ENCODE peak calls at places on chromosome 22, in five cellular contexts. D is HCT116, W is GM23338, U is A549, H is HepG2. G is an unnamed sample.

GRCh38 chr22:23888615-23889401 is 5.4 kb upstream of the MIF start:
- DNase-seq in D (no peak), W (peak), U (peak), H (peak), G (no peak)

GRCh38 chr22:29313126-29314071 is 2.1 kb downstream of the RASL10A start:
- DNase-seq in D (peak), W (peak), U (no peak), H (no peak), G (no peak)

GRCh38 chr22:32706149-32706548 is 95.4 kb upstream of the TIMP3 start:
- DNase-seq in D (no peak), W (peak), U (no peak), H (no peak), G (no peak)

GRCh38 chr22:29268511-29269229 is 602 bp downstream of the EWSR1 start:
- DNase-seq in D (peak), W (peak), U (no peak), H (peak), G (no peak)

GRCh38 chr22:42340695-42341383 is 70.4 kb upstream of the TCF20 start:
- DNase-seq in D (no peak), W (peak), U (no peak), H (no peak), G (no peak)

GRCh38 chr22:18091916-18092526 is 14.2 kb downstream of the PEX26 start:
- DNase-seq in D (no peak), W (no peak), U (peak), H (peak), G (no peak)

GRCh38 chr22:29997516-29997915 is 82.7 kb upstream of the HORMAD2 start:
- DNase-seq in D (no peak), W (no peak), U (no peak), H (no peak), G (no peak)

GRCh38 chr22:39238124-39238466 is 6.7 kb downstream of the PDGFB start:
- DNase-seq in D (no peak), W (no peak), U (no peak), H (no peak), G (no peak)

GRCh38 chr22:29478326-29479276 is 1.4 kb upstream of the NEFH start:
- DNase-seq in D (no peak), W (peak), U (peak), H (no peak), G (no peak)

GRCh38 chr22:48575567-48576332 is 1251.9 kb downstream of the BRD1 start:
- DNase-seq in D (no peak), W (no peak), U (no peak), H (no peak), G (no peak)

GRCh38 chr22:24516301-24516737 is 21.2 kb downstream of the UPB1 start:
- DNase-seq in D (no peak), W (peak), U (peak), H (peak), G (no peak)

GRCh38 chr22:43012390-43012789 is 2.6 kb downstream of the PACSIN2 start:
- DNase-seq in D (no peak), W (no peak), U (no peak), H (no peak), G (no peak)

GRCh38 chr22:38618682-38619081 is 37.5 kb downstream of the FAM227A start:
- DNase-seq in D (no peak), W (no peak), U (no peak), H (no peak), G (no peak)

GRCh38 chr22:41966607-41967240 is 2.5 kb upstream of the SEPTIN3 start:
- DNase-seq in D (peak), W (peak), U (peak), H (peak), G (peak)

GRCh38 chr22:33321466-33321865 is 263.3 kb upstream of the SYN3 start:
- DNase-seq in D (no peak), W (no peak), U (no peak), H (no peak), G (no peak)

GRCh38 chr22:43293259-43293658 is 49.9 kb downstream of the SCUBE1 start:
- DNase-seq in D (no peak), W (no peak), U (no peak), H (no peak), G (no peak)

GRCh38 chr22:24599514-24599913 is 3.5 kb upstream of the GGT1 start:
- DNase-seq in D (no peak), W (peak), U (no peak), H (no peak), G (no peak)

GRCh38 chr22:33573479-33573878 is 346.8 kb downstream of the LARGE1 start:
- DNase-seq in D (no peak), W (no peak), U (no peak), H (peak), G (no peak)

GRCh38 chr22:17781319-17782031 is 7.2 kb upstream of the BID start:
- DNase-seq in D (no peak), W (no peak), U (peak), H (peak), G (no peak)

GRCh38 chr22:43925433-43926348 is 2.1 kb downstream of the PNPLA3 start:
- DNase-seq in D (no peak), W (peak), U (no peak), H (peak), G (no peak)

GRCh38 chr22:38696606-38697005 is 4.1 kb downstream of the JOSD1 start:
- DNase-seq in D (peak), W (no peak), U (peak), H (peak), G (no peak)

GRCh38 chr22:47450876-47451475 is 688.5 kb downstream of the TBC1D22A start:
- DNase-seq in D (no peak), W (no peak), U (no peak), H (no peak), G (no peak)

GRCh38 chr22:38882480-38882879 is 10.5 kb upstream of the CBX6 start:
- DNase-seq in D (no peak), W (no peak), U (no peak), H (no peak), G (no peak)

GRCh38 chr22:29457730-29458129 is 19.3 kb downstream of the RFPL1 start:
- DNase-seq in D (peak), W (peak), U (peak), H (peak), G (no peak)

GRCh38 chr22:37971475-37972434 is 12.6 kb downstream of the SOX10 start:
- DNase-seq in D (no peak), W (peak), U (no peak), H (no peak), G (no peak)

GRCh38 chr22:25402501-25403283 is 161.8 kb upstream of the GRK3 start:
- DNase-seq in D (no peak), W (no peak), U (no peak), H (peak), G (no peak)

GRCh38 chr22:29037340-29037932 is 24.2 kb downstream of the C22orf31 start:
- DNase-seq in D (no peak), W (no peak), U (no peak), H (peak), G (no peak)

GRCh38 chr22:18085188-18085587 is 7.4 kb downstream of the PEX26 start:
- DNase-seq in D (no peak), W (no peak), U (no peak), H (no peak), G (no peak)

GRCh38 chr22:33000342-33001280 is 57.6 kb downstream of the SYN3 start:
- DNase-seq in D (no peak), W (peak), U (peak), H (peak), G (peak)

GRCh38 chr22:33210129-33210784 is 152.1 kb upstream of the SYN3 start:
- DNase-seq in D (no peak), W (peak), U (peak), H (peak), G (no peak)

GRCh38 chr22:41682033-41682807 is 6.4 kb downstream of the SNU13 start:
- DNase-seq in D (peak), W (peak), U (no peak), H (peak), G (no peak)

GRCh38 chr22:35539910-35540599 is 576 bp upstream of the RASD2 start:
- DNase-seq in D (no peak), W (peak), U (peak), H (no peak), G (no peak)

GRCh38 chr22:19520566-19521305 is 3.5 kb downstream of the CLDN5 start:
- DNase-seq in D (no peak), W (no peak), U (no peak), H (no peak), G (no peak)

GRCh38 chr22:17411213-17411612 is 42.0 kb downstream of the CECR2 start:
- DNase-seq in D (no peak), W (no peak), U (no peak), H (no peak), G (no peak)

GRCh38 chr22:40342521-40342920 is 3.8 kb upstream of the ADSL start:
- DNase-seq in D (no peak), W (no peak), U (no peak), H (no peak), G (no peak)

GRCh38 chr22:24950272-24950902 is 2.1 kb upstream of the KIAA1671 start:
- DNase-seq in D (no peak), W (peak), U (no peak), H (peak), G (no peak)

GRCh38 chr22:33083212-33083611 is 25.0 kb upstream of the SYN3 start:
- DNase-seq in D (no peak), W (peak), U (no peak), H (no peak), G (peak)

DNA sequence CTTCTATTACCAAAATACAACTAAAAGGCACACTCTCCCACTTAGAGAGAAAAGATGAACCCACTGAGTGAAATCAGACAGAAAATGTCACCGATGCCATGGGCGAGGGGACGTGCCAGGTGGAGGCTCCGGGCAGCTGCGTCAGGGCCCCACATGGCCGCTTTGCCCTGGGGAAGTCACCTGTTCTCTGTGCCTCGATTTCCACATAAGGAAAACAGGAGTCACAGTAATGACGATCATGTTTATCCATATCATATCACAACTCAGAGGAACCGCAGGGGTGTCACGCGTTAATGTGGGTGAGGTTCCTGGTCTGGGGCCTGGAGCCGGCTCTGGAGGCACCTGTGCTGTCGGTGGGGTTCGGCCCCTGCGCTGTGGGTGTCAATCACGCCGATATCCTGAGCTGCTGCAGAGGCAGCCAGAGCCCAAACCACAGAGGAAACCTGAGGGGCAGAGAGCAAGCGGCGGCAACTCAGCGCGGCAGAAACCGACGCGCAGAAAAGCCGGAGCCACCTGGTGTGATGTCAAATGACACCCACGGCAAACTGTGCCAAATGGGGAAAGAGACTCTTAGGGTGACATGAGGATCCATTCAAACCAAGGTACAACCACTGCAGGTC is 243.7 kb downstream of the BRD1 start:
- DNase-seq in D (no peak), W (no peak), U (no peak), H (no peak), G (no peak)
- TF ChIP-seq CTCF in D (no peak), W (no peak), U (no peak), H (no peak), G (no peak)

GRCh38 chr22:45285431-45286058 is 796 bp downstream of the UPK3A start:
- DNase-seq in D (no peak), W (peak), U (no peak), H (no peak), G (no peak)

GRCh38 chr22:45284705-45285305 is at the start of gene UPK3A:
- DNase-seq in D (peak), W (peak), U (peak), H (no peak), G (no peak)

GRCh38 chr22:45291061-45291930 is 6.5 kb downstream of the UPK3A start:
- DNase-seq in D (no peak), W (no peak), U (no peak), H (no peak), G (no peak)

GRCh38 chr22:45290410-45290936 is 5.7 kb downstream of the UPK3A start:
- DNase-seq in D (peak), W (peak), U (no peak), H (no peak), G (no peak)

GRCh38 chr22:45286854-45287551 is 2.3 kb downstream of the UPK3A start:
- DNase-seq in D (no peak), W (no peak), U (no peak), H (peak), G (no peak)
- H3K27ac ChIP-seq in D (no peak), W (no peak), U (no peak), H (peak), G (no peak)

GRCh38 chr22:20762233-20762796 is 11.6 kb upstream of the SERPIND1 start:
- DNase-seq in D (no peak), W (no peak), U (no peak), H (no peak), G (no peak)

GRCh38 chr22:20756846-20757245 is 17.1 kb upstream of the SERPIND1 start:
- DNase-seq in D (no peak), W (no peak), U (no peak), H (no peak), G (no peak)

GRCh38 chr22:20761536-20761935 is 12.4 kb upstream of the SERPIND1 start:
- DNase-seq in D (no peak), W (no peak), U (no peak), H (no peak), G (no peak)

GRCh38 chr22:20760084-20760483 is 13.8 kb upstream of the SERPIND1 start:
- DNase-seq in D (no peak), W (no peak), U (no peak), H (no peak), G (no peak)

DNA sequence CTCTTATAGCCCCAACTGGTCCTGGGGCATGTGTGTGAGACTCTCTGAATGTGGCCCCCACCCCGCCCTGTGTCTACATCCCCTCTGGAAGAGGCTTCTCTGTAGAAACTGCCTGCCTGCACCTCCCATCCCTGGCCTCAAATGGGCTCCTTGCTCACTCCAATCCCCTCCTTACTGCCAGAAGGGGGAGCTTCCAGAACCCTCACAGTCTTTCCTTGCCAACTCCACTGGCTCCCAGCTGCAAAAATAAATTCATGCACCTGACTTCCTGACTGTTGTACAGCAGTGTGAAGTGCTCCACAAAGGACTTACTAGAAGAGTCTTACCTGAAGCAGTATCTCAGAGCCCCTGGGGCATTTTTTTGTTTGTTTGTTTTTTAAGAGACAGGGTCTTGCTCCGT is 15.2 kb upstream of the SERPIND1 start:
- DNase-seq in D (no peak), W (peak), U (no peak), H (peak), G (no peak)
- TF ChIP-seq REST in D (no peak), W (no peak), U (no peak), H (no peak), G (no peak)

DNA sequence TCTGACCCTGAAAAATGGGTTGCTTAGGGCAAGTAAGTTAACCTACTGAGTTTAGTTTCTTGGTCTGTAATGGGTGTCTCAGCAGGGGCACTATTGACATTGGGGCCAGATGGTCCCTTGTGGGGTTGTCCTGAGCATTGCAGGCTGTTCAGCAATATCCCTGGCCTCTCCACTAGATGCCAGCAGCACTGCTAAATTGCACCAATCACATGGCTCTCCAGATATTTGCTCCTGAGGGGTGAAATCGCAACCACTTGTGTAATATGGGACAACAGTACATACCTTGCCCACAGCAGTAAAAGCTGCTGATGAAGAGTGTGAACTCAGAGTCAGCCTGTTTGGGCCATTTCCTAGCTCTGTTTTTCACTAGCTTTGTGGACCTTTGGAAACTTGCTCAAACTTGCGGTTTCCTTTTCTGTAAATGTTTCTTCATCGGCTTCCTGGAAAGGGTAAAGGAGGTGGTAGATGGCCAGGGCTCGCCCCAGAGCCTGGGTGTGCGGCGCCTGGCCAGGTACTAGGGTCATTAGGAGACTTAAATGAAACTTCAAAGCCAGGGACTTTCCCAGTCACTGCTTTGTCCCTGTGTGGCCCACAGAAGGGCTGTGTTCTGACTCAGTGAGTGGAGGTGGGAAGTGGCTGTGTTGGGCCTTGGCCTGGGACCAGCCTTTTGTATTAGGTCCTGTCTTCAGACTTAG is 13.0 kb downstream of the NCF4 start:
- DNase-seq in D (peak), W (peak), U (peak), H (peak), G (peak)
- TF ChIP-seq CTCF in D (peak), W (peak), U (peak), H (peak), G (peak)

GRCh38 chr22:27462190-27462589 is 339.4 kb downstream of the MN1 start:
- DNase-seq in D (no peak), W (no peak), U (no peak), H (peak), G (no peak)

GRCh38 chr22:27459955-27460354 is 341.6 kb downstream of the MN1 start:
- DNase-seq in D (no peak), W (no peak), U (no peak), H (no peak), G (no peak)

GRCh38 chr22:27461470-27461869 is 340.1 kb downstream of the MN1 start:
- DNase-seq in D (no peak), W (peak), U (peak), H (no peak), G (no peak)

GRCh38 chr22:27463121-27463520 is 338.4 kb downstream of the MN1 start:
- DNase-seq in D (no peak), W (no peak), U (no peak), H (no peak), G (no peak)

DNA sequence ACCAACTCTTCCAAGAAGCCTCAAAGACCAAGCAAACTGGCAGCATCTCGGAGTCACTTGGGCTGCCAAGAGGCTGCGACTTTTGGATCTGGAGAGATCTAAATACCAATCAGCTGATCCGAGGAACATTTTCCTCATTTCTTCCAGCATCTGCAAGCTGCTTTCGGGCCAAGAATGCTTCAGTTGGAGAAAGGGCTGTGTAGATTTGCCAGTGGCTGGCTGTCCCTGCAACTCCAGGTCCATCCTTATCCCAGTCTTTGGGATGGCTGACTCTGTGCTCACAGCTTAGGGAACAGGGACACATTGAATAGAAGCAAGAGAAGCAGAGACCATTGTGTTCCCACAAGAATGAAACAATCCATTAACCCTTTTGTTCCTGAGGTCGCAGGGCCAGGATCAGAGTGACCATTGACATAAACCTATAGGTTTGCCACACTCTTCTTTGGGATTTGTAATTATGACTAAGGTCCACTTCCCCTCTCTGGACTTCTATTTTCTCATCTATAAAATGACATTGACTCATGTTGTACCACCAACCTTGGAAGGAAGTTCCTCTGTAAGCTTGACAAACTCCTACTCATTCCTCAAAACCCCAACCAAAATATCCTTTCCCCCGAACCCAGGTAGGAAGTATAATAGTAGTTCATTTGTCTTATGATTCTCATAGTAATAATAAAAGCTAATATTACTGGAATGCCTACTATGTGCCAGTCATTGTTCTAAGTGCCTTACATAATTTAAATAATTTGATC is 340.8 kb downstream of the MN1 start:
- DNase-seq in D (no peak), W (peak), U (no peak), H (no peak), G (no peak)
- H3K27ac ChIP-seq in D (no peak), W (no peak), U (peak), H (no peak), G (no peak)

DNA sequence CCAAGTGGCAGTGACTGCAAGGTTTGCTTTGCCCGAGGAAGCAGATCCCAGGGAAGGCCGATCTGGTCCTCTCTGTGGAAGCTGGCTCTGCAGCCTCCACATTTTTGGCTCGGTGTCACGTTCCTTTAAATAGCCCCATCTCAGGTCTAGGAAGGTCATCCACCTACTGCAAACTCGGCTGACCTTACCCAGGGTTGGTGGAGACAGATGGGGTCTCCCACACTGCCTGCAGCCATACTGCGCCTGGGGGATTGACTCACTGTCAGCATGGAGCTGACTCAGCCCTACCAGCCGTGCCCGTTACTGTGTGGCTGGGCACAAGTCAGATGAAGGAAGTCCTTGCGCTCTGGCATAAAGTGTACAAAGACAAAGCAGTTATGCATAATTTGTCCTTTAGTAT is 16.9 kb downstream of the CDPF1 start:
- DNase-seq in D (no peak), W (no peak), U (no peak), H (no peak), G (peak)
- TF ChIP-seq REST in D (no peak), W (no peak), U (no peak), H (no peak), G (no peak)